ENCODE peak calls at places on chromosomes 1 and 21, in four cellular contexts. One of them, this sample, is unnamed.
A peak's percentile ranks its signal among the peaks of the same experiment; 100 is the strongest.

GRCh38 chr1:216325336-216325735 is 97.9 kb downstream of the USH2A start:
- DNase-seq in iris pigment epithelial cell: no peak
- DNase-seq in activated naive CD4-positive, alpha-beta T cell: no peak
- DNase-seq in lower leg skin: no peak
- DNase-seq in this sample: no peak

GRCh38 chr1:173415490-173415889 is 61.6 kb upstream of the PRDX6 start:
- DNase-seq in lower leg skin: no peak
- DNase-seq in iris pigment epithelial cell: no peak
- DNase-seq in activated naive CD4-positive, alpha-beta T cell: no peak
- DNase-seq in this sample: no peak

GRCh38 chr1:67618285-67619018 is 66.5 kb upstream of the GADD45A start:
- DNase-seq in lower leg skin: peak; percentile 55
- DNase-seq in iris pigment epithelial cell: peak; percentile 99
- DNase-seq in activated naive CD4-positive, alpha-beta T cell: no peak
- DNase-seq in this sample: peak; percentile 86

GRCh38 chr1:3014041-3014440 is 7.2 kb upstream of the ACTRT2 start:
- DNase-seq in iris pigment epithelial cell: no peak
- DNase-seq in activated naive CD4-positive, alpha-beta T cell: no peak
- DNase-seq in lower leg skin: no peak
- DNase-seq in this sample: no peak

GRCh38 chr1:109466440-109467300 is at the start of gene SYPL2:
- DNase-seq in iris pigment epithelial cell: peak; percentile 8
- DNase-seq in lower leg skin: no peak
- DNase-seq in activated naive CD4-positive, alpha-beta T cell: no peak
- DNase-seq in this sample: no peak

GRCh38 chr1:64363116-64363515 is 106.8 kb upstream of the CACHD1 start:
- DNase-seq in iris pigment epithelial cell: no peak
- DNase-seq in activated naive CD4-positive, alpha-beta T cell: no peak
- DNase-seq in lower leg skin: no peak
- DNase-seq in this sample: no peak

GRCh38 chr21:30209571-30209970 is 6.3 kb downstream of the CLDN8 start:
- DNase-seq in lower leg skin: no peak
- DNase-seq in iris pigment epithelial cell: peak; percentile 15
- DNase-seq in activated naive CD4-positive, alpha-beta T cell: no peak
- DNase-seq in this sample: peak; percentile 2

GRCh38 chr1:156126701-156127534 is 12.4 kb downstream of the LMNA start:
- DNase-seq in iris pigment epithelial cell: peak; percentile 94
- DNase-seq in activated naive CD4-positive, alpha-beta T cell: peak; percentile 21
- DNase-seq in lower leg skin: no peak
- DNase-seq in this sample: peak; percentile 99

GRCh38 chr1:220217383-220217988 is 54.8 kb downstream of the RAB3GAP2 start:
- DNase-seq in lower leg skin: no peak
- DNase-seq in iris pigment epithelial cell: peak; percentile 16
- DNase-seq in activated naive CD4-positive, alpha-beta T cell: no peak
- DNase-seq in this sample: peak; percentile 2

GRCh38 chr1:83927061-83927460 is 71.9 kb downstream of the TTLL7 start:
- DNase-seq in iris pigment epithelial cell: no peak
- DNase-seq in activated naive CD4-positive, alpha-beta T cell: no peak
- DNase-seq in lower leg skin: no peak
- DNase-seq in this sample: no peak

GRCh38 chr1:110083453-110084225 is 13.2 kb upstream of the ALX3 start:
- DNase-seq in iris pigment epithelial cell: no peak
- DNase-seq in activated naive CD4-positive, alpha-beta T cell: no peak
- DNase-seq in lower leg skin: no peak
- DNase-seq in this sample: no peak

GRCh38 chr1:226875641-226876295 is 5.4 kb downstream of the PSEN2 start:
- DNase-seq in lower leg skin: no peak
- DNase-seq in activated naive CD4-positive, alpha-beta T cell: no peak
- DNase-seq in iris pigment epithelial cell: peak; percentile 80
- DNase-seq in this sample: peak; percentile 34

This sample was measured in M059J.